ENCODE peak calls at places on chromosomes 7 and 10, in four cellular contexts. One of them, this sample, is unnamed.

GRCh38 chr7:100589341-100589935 is 3.3 kb downstream of the FBXO24 start:
- DNase-seq in Panc1: no peak
- DNase-seq in H1: no peak
- DNase-seq in GM12878: no peak
- DNase-seq in this sample: no peak

GRCh38 chr10:43128331-43128730 is 9.9 kb upstream of the CSGALNACT2 start:
- DNase-seq in Panc1: no peak
- DNase-seq in H1: no peak
- DNase-seq in GM12878: no peak
- DNase-seq in this sample: no peak

GRCh38 chr10:118845776-118846175 is 91.0 kb upstream of the CACUL1 start:
- DNase-seq in Panc1: no peak
- DNase-seq in H1: no peak
- DNase-seq in GM12878: no peak
- DNase-seq in this sample: no peak

GRCh38 chr7:30430300-30430699 is 48.3 kb downstream of the NOD1 start:
- DNase-seq in Panc1: no peak
- DNase-seq in H1: no peak
- DNase-seq in GM12878: no peak
- DNase-seq in this sample: no peak

GRCh38 chr7:5360451-5360850 is 63.2 kb downstream of the TNRC18 start:
- DNase-seq in Panc1: no peak
- DNase-seq in H1: no peak
- DNase-seq in GM12878: no peak
- DNase-seq in this sample: no peak

GRCh38 chr10:34031410-34031809 is 696.9 kb upstream of the NRP1 start:
- DNase-seq in Panc1: no peak
- DNase-seq in H1: no peak
- DNase-seq in GM12878: no peak
- DNase-seq in this sample: no peak

GRCh38 chr7:100016209-100016901 is 959 bp downstream of the ZKSCAN1 start:
- DNase-seq in Panc1: no peak
- DNase-seq in H1: no peak
- DNase-seq in GM12878: no peak
- DNase-seq in this sample: no peak

GRCh38 chr10:89613582-89613981 is 31.5 kb downstream of the PANK1 start:
- DNase-seq in Panc1: no peak
- DNase-seq in H1: no peak
- DNase-seq in GM12878: no peak
- DNase-seq in this sample: no peak

GRCh38 chr7:53642361-53642760 is 606.9 kb downstream of the POM121L12 start:
- DNase-seq in Panc1: no peak
- DNase-seq in H1: no peak
- DNase-seq in GM12878: no peak
- DNase-seq in this sample: no peak

GRCh38 chr10:4721994-4722753 is 103.8 kb upstream of the AKR1E2 start:
- DNase-seq in Panc1: no peak
- DNase-seq in H1: no peak
- DNase-seq in GM12878: no peak
- DNase-seq in this sample: no peak

GRCh38 chr10:115167716-115168115 is 74.6 kb downstream of the ATRNL1 start:
- DNase-seq in Panc1: no peak
- DNase-seq in H1: no peak
- DNase-seq in GM12878: no peak
- DNase-seq in this sample: no peak

GRCh38 chr7:922334-923107 is 32.0 kb downstream of the ADAP1 start:
- DNase-seq in Panc1: no peak
- DNase-seq in H1: no peak
- DNase-seq in GM12878: no peak
- DNase-seq in this sample: no peak

GRCh38 chr7:50649259-50649885 is 84.2 kb upstream of the DDC start:
- DNase-seq in Panc1: no peak
- DNase-seq in H1: no peak
- DNase-seq in GM12878: no peak
- DNase-seq in this sample: no peak

GRCh38 chr10:122407375-122408125 is 33.0 kb downstream of the PLEKHA1 start:
- DNase-seq in Panc1: no peak
- DNase-seq in H1: no peak
- DNase-seq in GM12878: no peak
- DNase-seq in this sample: no peak

GRCh38 chr7:47506716-47507354 is 75.1 kb downstream of the TNS3 start:
- DNase-seq in Panc1: no peak
- DNase-seq in H1: no peak
- DNase-seq in GM12878: no peak
- DNase-seq in this sample: no peak

GRCh38 chr7:43108255-43109011 is 4.0 kb upstream of the HECW1 start:
- DNase-seq in Panc1: peak; percentile 47
- DNase-seq in H1: no peak
- DNase-seq in GM12878: peak; percentile 31
- DNase-seq in this sample: peak; percentile 44

GRCh38 chr10:6953131-6953834 is 373.2 kb upstream of the PRKCQ start:
- DNase-seq in Panc1: no peak
- DNase-seq in H1: no peak
- DNase-seq in GM12878: no peak
- DNase-seq in this sample: no peak

GRCh38 chr7:33065981-33066380 is 3.4 kb upstream of the NT5C3A start:
- DNase-seq in Panc1: no peak
- DNase-seq in H1: no peak
- DNase-seq in GM12878: no peak
- DNase-seq in this sample: no peak

GRCh38 chr10:123967626-123968243 is 76.1 kb upstream of the CPXM2 start:
- DNase-seq in Panc1: peak; percentile 38
- DNase-seq in H1: peak; percentile 63
- DNase-seq in GM12878: no peak
- DNase-seq in this sample: peak; percentile 49

GRCh38 chr10:88194041-88194887 is 330.8 kb downstream of the PTEN start:
- DNase-seq in Panc1: no peak
- DNase-seq in H1: no peak
- DNase-seq in GM12878: no peak
- DNase-seq in this sample: peak; percentile 19

GRCh38 chr7:80284848-80285247 is 150.2 kb downstream of the GNAI1 start:
- DNase-seq in Panc1: no peak
- DNase-seq in H1: no peak
- DNase-seq in GM12878: no peak
- DNase-seq in this sample: no peak

GRCh38 chr7:45088146-45088701 is 545 bp downstream of the NACAD start:
- DNase-seq in Panc1: no peak
- DNase-seq in H1: no peak
- DNase-seq in GM12878: no peak
- DNase-seq in this sample: no peak

GRCh38 chr10:126731613-126731995 is 61.1 kb upstream of the C10orf90 start:
- DNase-seq in Panc1: no peak
- DNase-seq in H1: no peak
- DNase-seq in GM12878: no peak
- DNase-seq in this sample: no peak

GRCh38 chr7:27314111-27314510 is 71.5 kb downstream of the EVX1 start:
- DNase-seq in Panc1: no peak
- DNase-seq in H1: no peak
- DNase-seq in GM12878: no peak
- DNase-seq in this sample: no peak

DNA sequence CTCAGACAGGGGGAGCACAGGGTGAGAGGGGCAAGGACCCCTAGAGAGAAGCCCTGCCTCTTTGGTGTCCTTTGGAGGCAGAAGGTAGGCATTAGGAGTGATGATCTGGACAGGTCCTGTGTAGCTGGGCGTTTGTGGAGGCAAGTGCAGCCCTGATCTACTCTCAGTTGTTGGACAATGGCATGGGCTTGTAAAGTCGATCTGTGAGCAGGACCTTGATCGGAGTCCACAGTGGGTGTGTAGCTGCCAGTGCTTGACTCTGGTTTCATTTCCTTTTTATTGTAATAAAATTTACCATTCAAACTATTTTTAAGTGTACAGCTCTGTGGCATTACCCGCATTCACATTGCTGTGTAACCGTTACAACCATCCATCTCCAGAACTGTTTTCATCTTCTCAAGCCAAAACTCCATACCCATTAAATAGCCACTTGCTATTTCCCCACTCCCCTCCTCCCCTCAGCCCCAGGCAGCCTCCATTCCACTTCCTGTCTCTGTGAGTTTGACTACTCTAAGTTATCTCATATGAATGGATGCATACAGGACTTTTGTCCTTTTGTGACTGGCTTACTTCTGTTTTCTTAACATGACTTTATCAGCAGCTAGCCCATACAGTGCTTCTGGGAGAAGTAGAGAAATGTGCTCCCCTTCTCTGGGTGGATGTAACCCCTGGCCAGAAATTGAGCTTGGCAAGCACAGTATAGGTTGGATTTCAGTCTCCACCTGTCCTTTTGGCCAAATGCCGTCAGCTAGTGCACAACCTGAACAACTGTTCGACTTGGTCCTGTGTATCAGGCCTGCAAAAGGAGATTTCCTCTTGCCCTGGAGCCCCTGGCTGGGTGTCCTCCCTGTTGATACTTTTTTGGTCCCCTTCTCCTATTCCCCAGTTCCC is 179.9 kb downstream of the LRMDA start:
- DNase-seq in Panc1: no peak
- DNase-seq in H1: no peak
- DNase-seq in GM12878: peak; percentile 47
- DNase-seq in this sample: no peak
- TF ChIP-seq SIN3A in Panc1: no peak
- TF ChIP-seq SIN3A in H1: no peak
- TF ChIP-seq SIN3A in GM12878: no peak
- TF ChIP-seq SIN3A in this sample: no peak

GRCh38 chr10:125016611-125017202 is 74.8 kb downstream of the ZRANB1 start:
- DNase-seq in Panc1: no peak
- DNase-seq in H1: no peak
- DNase-seq in GM12878: no peak
- DNase-seq in this sample: no peak
- TF ChIP-seq SIN3A in Panc1: no peak
- TF ChIP-seq SIN3A in H1: no peak
- TF ChIP-seq SIN3A in GM12878: no peak
- TF ChIP-seq SIN3A in this sample: no peak

DNA sequence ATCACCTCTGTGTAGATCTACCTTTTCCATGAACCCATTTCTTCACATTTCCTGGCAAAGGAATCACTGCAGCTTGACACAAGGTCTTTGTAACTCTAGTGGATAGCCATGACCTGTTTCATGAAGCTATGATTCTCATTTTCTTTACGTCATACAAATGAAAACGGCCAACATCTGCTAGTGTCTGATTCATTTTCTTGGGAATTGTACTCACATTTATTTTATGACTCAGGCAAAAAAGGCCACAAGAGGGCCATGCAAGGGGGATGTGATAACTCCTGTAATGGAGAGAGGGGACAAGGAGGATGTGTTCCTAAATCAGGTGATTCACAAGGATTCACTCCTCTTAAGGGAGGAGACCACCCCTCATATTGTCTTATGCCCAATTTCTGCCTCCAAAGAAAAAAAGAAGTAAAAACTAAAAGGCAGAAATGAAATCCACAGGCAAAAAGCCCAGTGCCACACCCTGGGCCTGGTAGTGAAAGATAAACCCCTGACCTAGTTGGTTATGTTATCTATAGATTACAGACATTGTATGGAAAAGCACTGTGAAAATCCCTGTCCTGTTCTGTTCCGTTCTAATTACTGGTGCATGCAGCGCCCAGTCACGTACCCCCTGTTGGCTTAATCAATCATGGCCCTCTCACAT is 249.9 kb downstream of the IPMK start:
- DNase-seq in Panc1: no peak
- DNase-seq in H1: no peak
- DNase-seq in GM12878: no peak
- DNase-seq in this sample: no peak
- TF ChIP-seq SIN3A in Panc1: no peak
- TF ChIP-seq SIN3A in H1: no peak
- TF ChIP-seq SIN3A in GM12878: no peak
- TF ChIP-seq SIN3A in this sample: no peak

GRCh38 chr10:33016988-33017387 is 59.0 kb upstream of the ITGB1 start:
- DNase-seq in Panc1: no peak
- DNase-seq in H1: no peak
- DNase-seq in GM12878: no peak
- DNase-seq in this sample: no peak

GRCh38 chr10:33010132-33011037 is 52.4 kb upstream of the ITGB1 start:
- DNase-seq in Panc1: peak; percentile 86
- DNase-seq in H1: peak; percentile 10
- DNase-seq in GM12878: no peak
- DNase-seq in this sample: peak; percentile 77

DNA sequence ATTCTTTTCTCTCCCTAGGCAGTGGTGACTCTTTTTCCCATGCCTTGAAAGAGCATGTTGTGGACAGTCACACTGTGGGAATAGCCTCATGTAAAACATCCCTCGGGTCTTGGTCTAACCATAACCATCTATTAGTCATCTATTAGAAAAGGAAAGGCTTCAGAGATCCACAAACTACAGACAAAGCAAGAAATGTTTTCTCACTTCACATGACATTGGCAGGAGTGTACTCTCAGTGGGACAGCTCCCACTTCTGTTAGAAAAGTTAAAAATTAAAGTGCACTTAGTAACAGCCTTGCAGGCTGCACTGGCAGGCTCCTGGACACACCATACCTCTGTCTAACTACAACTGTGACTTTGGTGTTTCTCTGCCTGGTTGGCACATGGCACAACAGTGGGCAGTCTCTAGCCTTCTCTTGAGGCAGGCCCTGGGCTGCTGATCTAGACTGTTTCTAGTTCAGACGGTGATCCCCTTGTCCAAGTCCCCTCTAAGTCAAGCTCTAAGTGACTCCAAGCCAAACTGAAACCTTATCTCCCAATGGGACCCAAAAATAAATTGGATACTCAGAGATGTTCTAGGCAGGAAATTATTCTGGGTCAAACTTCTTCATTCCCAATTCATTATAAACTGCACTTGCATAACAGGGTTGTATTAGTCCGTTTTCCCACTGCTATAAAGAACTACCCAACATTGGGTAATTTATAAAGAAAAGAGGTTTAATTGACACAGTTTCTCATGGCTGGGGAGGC is 57.9 kb upstream of the ITGB1 start:
- DNase-seq in Panc1: no peak
- DNase-seq in H1: no peak
- DNase-seq in GM12878: no peak
- DNase-seq in this sample: no peak
- TF ChIP-seq SIN3A in Panc1: no peak
- TF ChIP-seq SIN3A in H1: no peak
- TF ChIP-seq SIN3A in GM12878: no peak
- TF ChIP-seq SIN3A in this sample: no peak